ENCODE peak calls at places on chromosomes 6 and 20, in seven cellular contexts. D, R, M, N, A, Q and P are unnamed samples.

GRCh38 chr20:58664883-58665282 is 13.8 kb downstream of the STX16 start:
- DNase-seq in D (no peak), M (peak; percentile 26), Q (no peak), A (no peak), R (no peak), N (no peak), P (no peak)

GRCh38 chr20:36309643-36310042 is 3.5 kb downstream of the DLGAP4 start:
- DNase-seq in A (no peak), N (no peak), M (no peak), D (no peak), R (no peak), Q (no peak), P (no peak)

GRCh38 chr20:62949153-62949821 is 3.2 kb upstream of the SLC17A9 start:
- DNase-seq in D (no peak), M (no peak), N (no peak), R (no peak), Q (no peak), A (no peak), P (no peak)

GRCh38 chr6:132590362-132590761 is 821 bp upstream of the TAAR5 start:
- DNase-seq in M (no peak), A (no peak), N (no peak), D (no peak), Q (no peak), R (no peak), P (no peak)

GRCh38 chr6:47357827-47358226 is 48.1 kb upstream of the TNFRSF21 start:
- DNase-seq in N (no peak), D (no peak), Q (no peak), M (no peak), A (no peak), R (no peak), P (no peak)

GRCh38 chr20:62900692-62901584 is 25.4 kb downstream of the DIDO1 start:
- DNase-seq in N (peak; percentile 57), R (no peak), M (no peak), Q (no peak), A (no peak), D (peak; percentile 31), P (no peak)

GRCh38 chr6:108448481-108448880 is 112.2 kb upstream of the FOXO3 start:
- DNase-seq in A (no peak), D (no peak), R (no peak), N (no peak), M (no peak), Q (no peak), P (no peak)

GRCh38 chr6:42338573-42339218 is 113.0 kb downstream of the TRERF1 start:
- DNase-seq in M (no peak), Q (no peak), A (no peak), N (no peak), D (peak; percentile 98), R (no peak), P (no peak)

GRCh38 chr6:103335412-103335811 is 1524.3 kb downstream of the HACE1 start:
- DNase-seq in A (no peak), N (no peak), R (no peak), Q (no peak), D (no peak), M (no peak), P (no peak)

GRCh38 chr20:8019998-8020247 is 362 bp upstream of the TMX4 start:
- DNase-seq in Q (no peak), D (no peak), N (no peak), A (no peak), R (no peak), M (no peak), P (no peak)

GRCh38 chr20:237479-237878 is 10.4 kb downstream of the DEFB129 start:
- DNase-seq in N (no peak), R (no peak), A (no peak), D (no peak), Q (no peak), M (no peak), P (no peak)

GRCh38 chr6:150667977-150668716 is 68.5 kb downstream of the PLEKHG1 start:
- DNase-seq in N (peak; percentile 38), R (no peak), D (no peak), M (no peak), Q (peak; percentile 90), A (no peak), P (no peak)

GRCh38 chr20:8854566-8854965 is 214.3 kb upstream of the PLCB4 start:
- DNase-seq in M (no peak), A (no peak), N (no peak), R (no peak), D (no peak), Q (peak; percentile 75), P (no peak)

GRCh38 chr6:157096522-157096921 is 226.8 kb downstream of the TMEM242 start:
- DNase-seq in D (no peak), R (no peak), M (no peak), A (no peak), N (no peak), Q (no peak), P (no peak)

GRCh38 chr6:55794136-55794812 is 81.1 kb downstream of the BMP5 start:
- DNase-seq in D (peak; percentile 38), M (no peak), R (no peak), N (no peak), A (no peak), Q (no peak), P (no peak)

GRCh38 chr20:51955756-51956155 is 153.4 kb upstream of the SALL4 start:
- DNase-seq in N (no peak), A (no peak), D (peak; percentile 74), R (no peak), M (no peak), Q (no peak), P (no peak)

GRCh38 chr20:37918035-37918434 is 15.1 kb downstream of the VSTM2L start:
- DNase-seq in M (no peak), Q (no peak), D (no peak), R (no peak), A (no peak), N (no peak), P (no peak)

GRCh38 chr20:1935696-1936366 is 40.6 kb downstream of the SIRPA start:
- DNase-seq in M (no peak), R (no peak), D (no peak), N (peak; percentile 19), A (no peak), Q (no peak), P (no peak)

GRCh38 chr6:139336488-139336887 is 38.0 kb downstream of the CITED2 start:
- DNase-seq in R (no peak), Q (peak; percentile 24), M (no peak), D (no peak), A (no peak), N (peak; percentile 71), P (no peak)

GRCh38 chr6:75278474-75279077 is 6.0 kb downstream of the TMEM30A start:
- DNase-seq in A (no peak), M (no peak), N (no peak), Q (no peak), D (no peak), R (no peak), P (no peak)

GRCh38 chr6:82908661-82909060 is 157.0 kb downstream of the UBE3D start:
- DNase-seq in R (no peak), A (no peak), M (no peak), Q (no peak), D (no peak), N (no peak), P (no peak)

GRCh38 chr6:149864578-149865535 is 698 bp upstream of the LRP11 start:
- DNase-seq in M (no peak), Q (no peak), A (peak; percentile 5), D (peak; percentile 60), R (no peak), N (peak; percentile 72), P (peak; percentile 63)

GRCh38 chr6:21061892-21062291 is 527.6 kb downstream of the CDKAL1 start:
- DNase-seq in R (no peak), M (no peak), A (no peak), N (no peak), Q (no peak), D (no peak), P (no peak)

GRCh38 chr6:138514860-138515540 is 15.7 kb upstream of the NHSL1 start:
- DNase-seq in A (no peak), D (no peak), N (no peak), M (no peak), Q (no peak), R (no peak), P (no peak)

GRCh38 chr6:97813881-97814280 is 530.9 kb upstream of the MMS22L start:
- DNase-seq in R (no peak), N (no peak), Q (no peak), M (no peak), D (no peak), A (no peak), P (no peak)

GRCh38 chr6:112050417-112050816 is 3.5 kb upstream of the CCN6 start:
- DNase-seq in N (no peak), R (no peak), D (no peak), M (no peak), A (no peak), Q (no peak), P (no peak)

GRCh38 chr6:134584809-134585528 is 267.1 kb upstream of the SGK1 start:
- DNase-seq in Q (no peak), N (peak; percentile 89), D (no peak), M (no peak), R (no peak), A (no peak), P (no peak)

GRCh38 chr6:139443226-139444112 is 69.0 kb upstream of the CITED2 start:
- DNase-seq in A (no peak), N (no peak), D (peak; percentile 49), R (no peak), Q (no peak), M (no peak), P (no peak)

GRCh38 chr6:163836916-163837660 is 422.6 kb downstream of the QKI start:
- DNase-seq in A (no peak), M (no peak), D (no peak), R (no peak), Q (no peak), N (peak; percentile 5), P (no peak)

GRCh38 chr6:129320892-129321291 is 389.1 kb downstream of the ARHGAP18 start:
- DNase-seq in N (no peak), Q (no peak), D (no peak), A (no peak), R (no peak), M (no peak), P (no peak)

GRCh38 chr20:50276119-50277063 is 85.8 kb downstream of the CEBPB start:
- DNase-seq in D (no peak), N (no peak), A (no peak), M (no peak), Q (no peak), R (no peak), P (no peak)

GRCh38 chr6:27863962-27864905 is 48.0 kb downstream of the OR2B2 start:
- DNase-seq in A (no peak), D (no peak), R (no peak), Q (peak; percentile 19), N (no peak), M (no peak), P (peak; percentile 53)

GRCh38 chr6:1608222-1608975 is 1.3 kb upstream of the FOXC1 start:
- DNase-seq in N (no peak), D (no peak), A (no peak), R (no peak), Q (no peak), M (no peak), P (no peak)

GRCh38 chr6:143513410-143513809 is 1.9 kb upstream of the FUCA2 start:
- DNase-seq in N (peak; percentile 84), M (no peak), R (peak; percentile 20), A (peak; percentile 51), Q (no peak), D (no peak), P (no peak)